ENCODE peak calls at places on chromosome X, in eight cellular contexts. Q is AG10803, H is right lobe of liver, T is ascending aorta, Y is H9, A is heart right ventricle, S is fibroblast of the aortic adventitia, U is GM10248. G is an unnamed sample.

GRCh38 chrX:86946569-86946968 is 571.0 kb upstream of the KLHL4 start:
- DNase-seq in S (peak), U (peak), T (no peak), Y (no peak), A (no peak), Q (no peak), H (no peak), G (no peak)

GRCh38 chrX:19303216-19303880 is 40.4 kb upstream of the PDHA1 start:
- DNase-seq in T (peak), Q (peak), H (no peak), A (peak), U (no peak), Y (no peak), S (peak), G (no peak)

GRCh38 chrX:135328421-135329005 is 19.2 kb downstream of the ETDC start:
- DNase-seq in T (no peak), Y (no peak), A (no peak), U (no peak), Q (peak), H (no peak), S (peak), G (no peak)

GRCh38 chrX:153880440-153880815 is 5.5 kb downstream of the L1CAM start:
- DNase-seq in Q (no peak), T (no peak), Y (no peak), U (no peak), S (no peak), H (no peak), A (no peak), G (no peak)

GRCh38 chrX:150361070-150361776 is 1.9 kb upstream of the MAMLD1 start:
- DNase-seq in Y (peak), Q (no peak), H (no peak), A (no peak), S (no peak), T (no peak), U (no peak), G (no peak)

GRCh38 chrX:2484721-2485459 is 15.9 kb downstream of the DHRSX start:
- DNase-seq in Q (peak), S (peak), T (no peak), U (no peak), H (no peak), A (peak), Y (no peak), G (no peak)

GRCh38 chrX:119690921-119691716 is 1.8 kb downstream of the SEPTIN6 start:
- DNase-seq in S (peak), T (no peak), U (no peak), Y (no peak), A (no peak), H (peak), Q (peak), G (no peak)

GRCh38 chrX:129705377-129705925 is 33.3 kb upstream of the XPNPEP2 start:
- DNase-seq in S (no peak), H (no peak), Y (no peak), U (no peak), T (peak), Q (no peak), A (no peak), G (no peak)

GRCh38 chrX:84453351-84454246 is 48.7 kb downstream of the HDX start:
- DNase-seq in Y (no peak), Q (peak), S (no peak), A (peak), T (no peak), H (peak), U (no peak), G (no peak)

GRCh38 chrX:66162331-66162822 is 1.7 kb upstream of the HEPH start:
- DNase-seq in Q (no peak), T (no peak), S (no peak), Y (no peak), A (no peak), U (no peak), H (no peak), G (no peak)

GRCh38 chrX:21865436-21865835 is 9.6 kb downstream of the YY2 start:
- DNase-seq in U (no peak), S (peak), A (no peak), T (no peak), Y (no peak), H (no peak), Q (peak), G (no peak)

GRCh38 chrX:50920132-50920531 is 9.6 kb downstream of the BMP15 start:
- DNase-seq in T (no peak), S (peak), U (no peak), Q (peak), A (no peak), H (no peak), Y (no peak), G (no peak)

GRCh38 chrX:18426004-18426320 is 554 bp downstream of the CDKL5 start:
- DNase-seq in T (no peak), A (no peak), U (no peak), Q (no peak), Y (no peak), S (no peak), H (no peak), G (no peak)

GRCh38 chrX:44470816-44471215 is 71.8 kb downstream of the FUNDC1 start:
- DNase-seq in U (no peak), T (no peak), A (no peak), Y (no peak), H (no peak), S (no peak), Q (no peak), G (no peak)

GRCh38 chrX:129925305-129926092 is 19.5 kb downstream of the UTP14A start:
- DNase-seq in U (peak), A (peak), Y (peak), S (peak), T (peak), Q (peak), H (peak), G (no peak)

GRCh38 chrX:155068165-155068564 is 2.8 kb downstream of the CMC4 start:
- DNase-seq in U (no peak), Y (no peak), A (no peak), Q (peak), T (no peak), H (no peak), S (peak), G (no peak)

GRCh38 chrX:130669233-130669632 is 233.8 kb downstream of the ENOX2 start:
- DNase-seq in S (peak), A (no peak), U (no peak), Y (no peak), Q (peak), T (no peak), H (no peak), G (no peak)

GRCh38 chrX:132118361-132118760 is 9.5 kb downstream of the FRMD7 start:
- DNase-seq in Y (peak), Q (no peak), U (no peak), A (no peak), S (no peak), T (no peak), H (no peak), G (no peak)

GRCh38 chrX:75784689-75785491 is at the start of gene MAGEE2:
- DNase-seq in Y (no peak), S (no peak), H (no peak), T (no peak), A (no peak), U (no peak), Q (no peak), G (no peak)

GRCh38 chrX:86002076-86002896 is 45.1 kb downstream of the CHM start:
- DNase-seq in Q (peak), U (peak), T (no peak), A (no peak), H (no peak), Y (peak), S (peak), G (no peak)

GRCh38 chrX:153649178-153649914 is 2.3 kb downstream of the DUSP9 start:
- DNase-seq in T (peak), U (peak), Q (no peak), S (peak), A (peak), Y (peak), H (peak), G (no peak)

GRCh38 chrX:105460366-105460765 is 239.9 kb upstream of the TEX13A start:
- DNase-seq in Y (no peak), U (no peak), T (no peak), A (no peak), S (peak), Q (peak), H (no peak), G (no peak)

GRCh38 chrX:11239230-11239629 is 54.0 kb upstream of the AMELX start:
- DNase-seq in A (no peak), Q (peak), S (peak), T (no peak), U (peak), H (no peak), Y (no peak), G (no peak)

GRCh38 chrX:367866-368265 is 18.8 kb downstream of the PPP2R3B start:
- DNase-seq in T (no peak), S (no peak), H (no peak), Y (no peak), U (no peak), A (no peak), Q (no peak), G (no peak)

GRCh38 chrX:42755820-42756219 is 22.1 kb downstream of the PPP1R2C start:
- DNase-seq in A (peak), H (no peak), T (peak), Y (no peak), U (no peak), Q (peak), S (peak), G (no peak)

GRCh38 chrX:140467211-140467610 is 37.7 kb downstream of the SOX3 start:
- DNase-seq in Q (peak), T (no peak), Y (no peak), U (no peak), A (no peak), S (no peak), H (no peak), G (no peak)

GRCh38 chrX:7582191-7582590 is 260.8 kb upstream of the VCX start:
- DNase-seq in S (no peak), A (no peak), H (no peak), T (no peak), Y (no peak), Q (no peak), U (no peak), G (no peak)

GRCh38 chrX:124441971-124442370 is 95.6 kb downstream of the SH2D1A start:
- DNase-seq in H (no peak), S (no peak), A (no peak), Q (no peak), T (no peak), Y (no peak), U (no peak), G (no peak)

GRCh38 chrX:16431266-16431665 is 218.7 kb upstream of the S100G start:
- DNase-seq in Y (no peak), U (no peak), Q (no peak), A (no peak), H (no peak), T (no peak), S (no peak), G (no peak)

GRCh38 chrX:153519569-153520285 is 2.3 kb downstream of the ATP2B3 start:
- DNase-seq in Q (no peak), S (peak), T (no peak), H (no peak), U (no peak), Y (no peak), A (no peak), G (no peak)

GRCh38 chrX:26889574-26889973 is 573.6 kb downstream of the PPP4R3C start:
- DNase-seq in U (no peak), Q (no peak), Y (no peak), A (no peak), S (no peak), H (no peak), T (no peak), G (no peak)

GRCh38 chrX:19824603-19825002 is 62.8 kb downstream of the SH3KBP1 start:
- DNase-seq in T (no peak), A (no peak), Y (no peak), U (no peak), S (no peak), H (no peak), Q (peak), G (no peak)

GRCh38 chrX:13894888-13895564 is 78.1 kb upstream of the GPM6B start:
- DNase-seq in A (no peak), Q (peak), U (no peak), H (no peak), T (peak), Y (no peak), S (peak), G (no peak)

GRCh38 chrX:109409181-109409580 is 72.7 kb downstream of the GUCY2F start:
- DNase-seq in S (no peak), H (no peak), T (no peak), A (no peak), U (no peak), Y (no peak), Q (no peak), G (no peak)

GRCh38 chrX:68633981-68634380 is 13.5 kb upstream of the STARD8 start:
- DNase-seq in S (no peak), T (no peak), Q (no peak), Y (no peak), A (no peak), H (no peak), U (no peak), G (no peak)

GRCh38 chrX:1535241-1536041 is 1.5 kb downstream of the P2RY8 start:
- DNase-seq in Q (no peak), U (peak), Y (no peak), A (no peak), S (no peak), H (peak), T (peak), G (peak)

GRCh38 chrX:32598707-32599106 is 612.6 kb downstream of the DMD start:
- DNase-seq in H (no peak), S (no peak), U (no peak), Q (no peak), A (no peak), T (no peak), Y (no peak), G (no peak)

GRCh38 chrX:140040397-140040796 is 75.1 kb upstream of the CXorf66 start:
- DNase-seq in H (no peak), T (no peak), S (peak), U (no peak), Q (peak), A (no peak), Y (no peak), G (no peak)

GRCh38 chrX:129678881-129679195 is 24.1 kb upstream of the APLN start:
- DNase-seq in T (no peak), A (no peak), Q (no peak), U (no peak), Y (no peak), S (no peak), H (no peak), G (no peak)

GRCh38 chrX:37989304-37989703 is 17.0 kb upstream of the SYTL5 start:
- DNase-seq in Q (no peak), A (no peak), H (no peak), S (no peak), U (no peak), T (no peak), Y (no peak), G (no peak)

GRCh38 chrX:37998586-37999267 is 7.6 kb upstream of the SYTL5 start:
- DNase-seq in H (no peak), T (no peak), Q (peak), U (no peak), Y (no peak), A (no peak), S (peak), G (no peak)

GRCh38 chrX:37995428-37995827 is 10.9 kb upstream of the SYTL5 start:
- DNase-seq in S (no peak), Y (no peak), Q (no peak), A (no peak), T (no peak), U (no peak), H (no peak), G (no peak)

GRCh38 chrX:37997096-37997495 is 9.3 kb upstream of the SYTL5 start:
- DNase-seq in T (no peak), S (no peak), U (no peak), Y (no peak), Q (no peak), A (no peak), H (no peak), G (no peak)

DNA sequence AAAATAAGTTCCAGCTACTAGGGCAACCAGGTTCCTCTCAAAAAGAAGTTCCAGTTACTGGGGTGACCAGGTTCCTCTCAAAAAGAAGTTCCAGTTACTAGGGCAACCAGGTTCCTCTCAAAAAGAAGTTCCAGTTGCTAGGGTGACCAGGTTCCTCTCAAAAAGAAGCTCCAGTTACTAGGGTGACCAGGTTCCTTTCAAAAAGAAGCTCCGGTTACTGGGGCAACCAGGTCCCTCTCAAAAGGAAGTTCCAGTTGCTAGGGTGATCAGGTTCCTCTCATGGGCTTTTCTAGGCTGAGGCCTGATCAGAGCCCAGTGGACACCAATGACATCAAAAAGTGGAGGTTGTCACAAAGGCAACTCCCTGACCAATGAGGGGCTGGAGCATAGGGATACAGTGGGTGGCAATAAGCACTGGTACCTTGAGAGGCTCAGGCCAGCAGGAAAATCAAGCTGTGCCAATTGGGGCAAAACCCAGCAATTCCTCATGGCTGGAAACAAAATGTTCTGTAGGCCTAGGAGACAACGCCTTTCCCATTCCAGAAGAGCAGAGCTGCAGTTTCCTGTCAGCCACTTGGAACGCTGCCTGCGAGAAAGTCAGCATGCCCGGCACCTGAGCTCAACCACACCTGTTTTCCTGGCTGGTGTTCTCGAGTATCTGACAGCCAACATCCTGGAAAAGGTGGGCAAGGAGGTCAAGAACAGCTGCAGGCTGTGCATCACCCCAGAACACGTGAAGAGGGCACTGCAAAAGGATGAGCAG is 12.3 kb upstream of the SYTL5 start:
- DNase-seq in A (no peak), T (no peak), H (no peak), Y (peak), Q (no peak), U (peak), S (no peak), G (no peak)
- TF ChIP-seq CTCF in A (no peak), T (no peak), H (no peak), Y (no peak), Q (no peak), U (no peak), S (no peak), G (no peak)

DNA sequence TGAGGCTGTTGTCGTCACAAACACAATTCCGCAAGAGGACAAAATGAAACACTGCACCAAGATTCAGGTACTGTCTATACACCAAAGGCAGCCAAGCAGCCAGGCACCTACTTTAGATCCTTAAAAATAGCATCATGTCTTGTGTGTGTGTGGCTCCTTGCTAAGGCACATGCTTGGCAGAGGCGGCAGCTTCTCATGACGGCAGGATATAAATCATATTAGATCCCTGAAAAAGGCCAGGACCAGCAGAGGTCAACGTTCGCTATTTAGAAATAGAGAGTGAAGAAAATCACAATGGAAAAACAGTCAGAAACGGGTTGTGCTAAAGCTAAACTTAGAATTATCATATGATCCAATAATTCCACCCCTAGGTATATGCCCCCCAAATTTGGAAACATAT is 29.5 kb downstream of the PRPS2 start:
- DNase-seq in A (no peak), H (no peak), U (no peak), T (no peak), Q (no peak), Y (no peak), S (no peak), G (no peak)
- TF ChIP-seq CTCF in A (no peak), H (no peak), U (no peak), T (no peak), Q (no peak), Y (no peak), S (no peak), G (no peak)

GRCh38 chrX:39911278-39911897 is 186.4 kb downstream of the BCOR start:
- DNase-seq in Y (no peak), S (no peak), U (no peak), H (no peak), T (no peak), Q (no peak), A (no peak), G (no peak)
- TF ChIP-seq CTCF in Y (no peak), S (no peak), U (no peak), H (no peak), T (no peak), Q (no peak), A (no peak), G (no peak)

GRCh38 chrX:107775000-107775733 is 420 bp downstream of the TSC22D3 start:
- DNase-seq in Y (no peak), H (no peak), Q (no peak), A (no peak), U (no peak), S (peak), T (no peak), G (no peak)
- TF ChIP-seq CTCF in Y (peak), H (no peak), Q (no peak), A (no peak), U (no peak), S (no peak), T (no peak), G (no peak)

DNA sequence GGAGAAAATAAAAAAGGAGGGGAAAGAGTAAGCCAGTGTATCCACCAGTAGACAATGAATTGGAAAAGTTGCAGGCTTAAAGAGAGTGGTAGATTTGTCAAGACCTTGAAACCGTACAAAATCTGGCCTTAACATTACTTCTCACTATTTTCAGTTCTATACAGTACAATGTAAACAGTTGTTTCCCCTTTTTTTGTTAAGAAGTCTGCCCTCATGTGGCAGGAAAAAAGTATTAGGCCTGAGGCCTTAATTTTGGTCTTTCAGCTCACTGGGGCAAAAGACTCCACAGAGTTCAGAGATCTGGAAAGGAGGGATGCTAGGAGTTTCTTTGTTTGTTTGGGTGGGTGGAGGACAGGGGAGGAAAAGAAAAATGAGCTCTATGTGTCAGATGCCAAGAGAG is 92.8 kb upstream of the CCDC160 start:
- DNase-seq in T (no peak), A (no peak), Y (no peak), Q (no peak), U (peak), H (no peak), S (peak), G (no peak)
- TF ChIP-seq CTCF in T (no peak), A (peak), Y (peak), Q (peak), U (peak), H (peak), S (peak), G (peak)

G was measured in esophagus squamous epithelium.